ENCODE peak calls at places on chromosomes 11 and 22, in seven cellular contexts. Z is adipocyte, Y is GF-D8, C is epithelial cell of esophagus, U is HFFc6, V is kidney, H is Right ventricle myocardium superior. F is an unnamed sample.

GRCh38 chr11:68312117-68312779 is at the start of gene LRP5:
- DNase-seq in V (no peak), H (no peak), U (no peak), Z (peak; percentile 78), C (peak; percentile 40), Y (no peak), F (no peak)

GRCh38 chr11:19577849-19578619 is 134.6 kb upstream of the NAV2 start:
- DNase-seq in V (peak; percentile 82), C (no peak), Y (no peak), Z (peak; percentile 70), H (peak; percentile 66), U (peak; percentile 28), F (peak; percentile 67)

GRCh38 chr11:1228921-1229451 is 6.1 kb downstream of the MUC5B start:
- DNase-seq in Y (no peak), C (no peak), U (no peak), Z (no peak), V (peak; percentile 54), H (peak; percentile 15), F (no peak)

GRCh38 chr11:128686045-128686741 is 7.7 kb upstream of the FLI1 start:
- DNase-seq in Z (no peak), C (no peak), Y (no peak), V (peak; percentile 52), U (no peak), H (no peak), F (no peak)

GRCh38 chr11:119169272-119169719 is 771 bp downstream of the NLRX1 start:
- DNase-seq in U (no peak), Z (peak; percentile 24), C (peak; percentile 50), V (no peak), Y (peak; percentile 39), H (peak; percentile 57), F (peak; percentile 12)

GRCh38 chr11:14184548-14184947 is 174.4 kb downstream of the RRAS2 start:
- DNase-seq in H (no peak), Y (no peak), Z (peak; percentile 32), C (no peak), V (no peak), U (no peak), F (peak; percentile 21)

GRCh38 chr11:75241906-75242644 is 1.5 kb downstream of the TPBGL start:
- DNase-seq in V (no peak), H (no peak), C (no peak), U (no peak), Z (no peak), Y (no peak), F (no peak)

GRCh38 chr11:133896642-133897330 is 51.5 kb upstream of the SPATA19 start:
- DNase-seq in Z (no peak), C (no peak), V (no peak), H (no peak), U (no peak), Y (no peak), F (no peak)

GRCh38 chr22:45505991-45506743 is 3.5 kb downstream of the FBLN1 start:
- DNase-seq in C (no peak), U (no peak), Z (no peak), Y (no peak), V (peak; percentile 41), H (no peak), F (peak; percentile 17)

GRCh38 chr11:11842426-11843008 is 745 bp downstream of the USP47 start:
- DNase-seq in H (no peak), V (no peak), C (peak; percentile 88), Y (peak; percentile 63), U (peak; percentile 75), Z (peak; percentile 92), F (peak; percentile 91)

GRCh38 chr11:59756496-59756840 is 1.3 kb downstream of the STX3 start:
- DNase-seq in H (no peak), C (peak; percentile 76), Y (no peak), Z (peak; percentile 24), V (no peak), U (peak; percentile 43), F (no peak)

GRCh38 chr22:26805131-26805530 is 147.7 kb downstream of the MIAT start:
- DNase-seq in C (peak; percentile 42), Z (no peak), H (no peak), V (no peak), Y (no peak), U (no peak), F (no peak)

GRCh38 chr11:59573216-59573615 is 42.4 kb downstream of the OSBP start:
- DNase-seq in C (peak; percentile 49), V (no peak), Z (peak; percentile 88), H (no peak), U (peak; percentile 85), Y (no peak), F (peak; percentile 86)

GRCh38 chr11:77047007-77047927 is 13.1 kb downstream of the B3GNT6 start:
- DNase-seq in Y (peak; percentile 50), Z (peak; percentile 97), H (no peak), C (peak; percentile 89), V (no peak), U (peak; percentile 93), F (peak; percentile 90)

GRCh38 chr11:109864834-109865557 is 228.2 kb upstream of the ZC3H12C start:
- DNase-seq in Y (no peak), H (no peak), V (no peak), C (peak; percentile 74), Z (peak; percentile 69), U (no peak), F (peak; percentile 40)

GRCh38 chr22:25153961-25154685 is 45.5 kb upstream of the CRYBB3 start:
- DNase-seq in C (peak; percentile 94), H (peak; percentile 64), Z (peak; percentile 82), V (no peak), U (peak; percentile 11), Y (no peak), F (peak; percentile 92)

GRCh38 chr11:289145-289705 is 299 bp downstream of the PGGHG start:
- DNase-seq in H (no peak), C (no peak), V (no peak), Y (no peak), Z (no peak), U (no peak), F (no peak)

GRCh38 chr11:128453444-128454336 is 133.7 kb downstream of the ETS1 start:
- DNase-seq in Y (no peak), H (peak; percentile 64), U (peak; percentile 95), Z (peak; percentile 78), C (peak; percentile 95), V (peak; percentile 65), F (peak; percentile 86)

F was measured in fibroblast of gingiva.